ENCODE peak calls at places on chromosomes 12 and 14, in five cellular contexts. One of them, this sample, is unnamed.

GRCh38 chr12:129984097-129984496 is 80.3 kb upstream of the TMEM132D start:
- DNase-seq in activated CD4-positive, alpha-beta T cell treated with anti-CD3 and anti-CD28 coated beads for 24 hours: no peak
- DNase-seq in psoas muscle: no peak
- DNase-seq in epithelial cell of esophagus: no peak
- DNase-seq in stomach: no peak
- DNase-seq in this sample: no peak

GRCh38 chr12:114316076-114316475 is 89.9 kb downstream of the TBX5 start:
- DNase-seq in activated CD4-positive, alpha-beta T cell treated with anti-CD3 and anti-CD28 coated beads for 24 hours: no peak
- DNase-seq in psoas muscle: no peak
- DNase-seq in epithelial cell of esophagus: peak
- DNase-seq in stomach: no peak
- DNase-seq in this sample: peak

GRCh38 chr12:93060666-93061413 is 131.7 kb upstream of the EEA1 start:
- DNase-seq in activated CD4-positive, alpha-beta T cell treated with anti-CD3 and anti-CD28 coated beads for 24 hours: no peak
- DNase-seq in psoas muscle: no peak
- DNase-seq in epithelial cell of esophagus: no peak
- DNase-seq in stomach: no peak
- DNase-seq in this sample: peak

GRCh38 chr12:15540469-15540872 is 218.2 kb downstream of the PTPRO start:
- DNase-seq in activated CD4-positive, alpha-beta T cell treated with anti-CD3 and anti-CD28 coated beads for 24 hours: no peak
- DNase-seq in psoas muscle: no peak
- DNase-seq in epithelial cell of esophagus: peak
- DNase-seq in stomach: no peak
- DNase-seq in this sample: no peak

GRCh38 chr14:36521598-36522345 is 1.7 kb upstream of the NKX2-1 start:
- DNase-seq in activated CD4-positive, alpha-beta T cell treated with anti-CD3 and anti-CD28 coated beads for 24 hours: no peak
- DNase-seq in psoas muscle: no peak
- DNase-seq in epithelial cell of esophagus: no peak
- DNase-seq in stomach: no peak
- DNase-seq in this sample: no peak

GRCh38 chr12:108804361-108804949 is 52.9 kb downstream of the SSH1 start:
- DNase-seq in activated CD4-positive, alpha-beta T cell treated with anti-CD3 and anti-CD28 coated beads for 24 hours: no peak
- DNase-seq in psoas muscle: peak
- DNase-seq in epithelial cell of esophagus: no peak
- DNase-seq in stomach: no peak
- DNase-seq in this sample: peak

GRCh38 chr12:10690906-10691305 is 17.1 kb upstream of the STYK1 start:
- DNase-seq in activated CD4-positive, alpha-beta T cell treated with anti-CD3 and anti-CD28 coated beads for 24 hours: no peak
- DNase-seq in psoas muscle: no peak
- DNase-seq in epithelial cell of esophagus: no peak
- DNase-seq in stomach: no peak
- DNase-seq in this sample: no peak

GRCh38 chr12:29149691-29150382 is 759 bp downstream of the FAR2 start:
- DNase-seq in activated CD4-positive, alpha-beta T cell treated with anti-CD3 and anti-CD28 coated beads for 24 hours: no peak
- DNase-seq in psoas muscle: peak
- DNase-seq in epithelial cell of esophagus: no peak
- DNase-seq in stomach: no peak
- DNase-seq in this sample: no peak

GRCh38 chr12:46371718-46372130 is 849 bp downstream of the SLC38A2 start:
- DNase-seq in activated CD4-positive, alpha-beta T cell treated with anti-CD3 and anti-CD28 coated beads for 24 hours: peak
- DNase-seq in psoas muscle: peak
- DNase-seq in epithelial cell of esophagus: no peak
- DNase-seq in stomach: peak
- DNase-seq in this sample: peak

GRCh38 chr12:98838282-98838681 is 193.2 kb downstream of the APAF1 start:
- DNase-seq in activated CD4-positive, alpha-beta T cell treated with anti-CD3 and anti-CD28 coated beads for 24 hours: no peak
- DNase-seq in psoas muscle: no peak
- DNase-seq in epithelial cell of esophagus: peak
- DNase-seq in stomach: no peak
- DNase-seq in this sample: no peak

GRCh38 chr12:62006076-62006732 is 254.0 kb upstream of the USP15 start:
- DNase-seq in activated CD4-positive, alpha-beta T cell treated with anti-CD3 and anti-CD28 coated beads for 24 hours: no peak
- DNase-seq in psoas muscle: no peak
- DNase-seq in epithelial cell of esophagus: peak
- DNase-seq in stomach: no peak
- DNase-seq in this sample: no peak

GRCh38 chr12:66065146-66065545 is 65.4 kb downstream of the LLPH start:
- DNase-seq in activated CD4-positive, alpha-beta T cell treated with anti-CD3 and anti-CD28 coated beads for 24 hours: no peak
- DNase-seq in psoas muscle: no peak
- DNase-seq in epithelial cell of esophagus: no peak
- DNase-seq in stomach: no peak
- DNase-seq in this sample: no peak

GRCh38 chr14:95222870-95223398 is 65.6 kb upstream of the DICER1 start:
- DNase-seq in activated CD4-positive, alpha-beta T cell treated with anti-CD3 and anti-CD28 coated beads for 24 hours: no peak
- DNase-seq in psoas muscle: no peak
- DNase-seq in epithelial cell of esophagus: peak
- DNase-seq in stomach: no peak
- DNase-seq in this sample: no peak

GRCh38 chr14:68404652-68405183 is 388.1 kb downstream of the ZFP36L1 start:
- DNase-seq in activated CD4-positive, alpha-beta T cell treated with anti-CD3 and anti-CD28 coated beads for 24 hours: no peak
- DNase-seq in psoas muscle: no peak
- DNase-seq in epithelial cell of esophagus: peak
- DNase-seq in stomach: no peak
- DNase-seq in this sample: no peak

GRCh38 chr14:77469539-77469938 is 11.6 kb downstream of the AHSA1 start:
- DNase-seq in activated CD4-positive, alpha-beta T cell treated with anti-CD3 and anti-CD28 coated beads for 24 hours: no peak
- DNase-seq in psoas muscle: no peak
- DNase-seq in epithelial cell of esophagus: no peak
- DNase-seq in stomach: no peak
- DNase-seq in this sample: no peak

GRCh38 chr12:2374092-2374740 is 321.4 kb downstream of the CACNA1C start:
- DNase-seq in activated CD4-positive, alpha-beta T cell treated with anti-CD3 and anti-CD28 coated beads for 24 hours: no peak
- DNase-seq in psoas muscle: no peak
- DNase-seq in epithelial cell of esophagus: no peak
- DNase-seq in stomach: no peak
- DNase-seq in this sample: no peak

GRCh38 chr12:117440384-117440783 is 79.0 kb upstream of the NOS1 start:
- DNase-seq in activated CD4-positive, alpha-beta T cell treated with anti-CD3 and anti-CD28 coated beads for 24 hours: no peak
- DNase-seq in psoas muscle: no peak
- DNase-seq in epithelial cell of esophagus: no peak
- DNase-seq in stomach: no peak
- DNase-seq in this sample: no peak

GRCh38 chr12:66288121-66288520 is 14.2 kb upstream of the HELB start:
- DNase-seq in activated CD4-positive, alpha-beta T cell treated with anti-CD3 and anti-CD28 coated beads for 24 hours: no peak
- DNase-seq in psoas muscle: no peak
- DNase-seq in epithelial cell of esophagus: no peak
- DNase-seq in stomach: no peak
- DNase-seq in this sample: no peak

GRCh38 chr12:28027328-28027727 is 54.8 kb upstream of the PTHLH start:
- DNase-seq in activated CD4-positive, alpha-beta T cell treated with anti-CD3 and anti-CD28 coated beads for 24 hours: no peak
- DNase-seq in psoas muscle: no peak
- DNase-seq in epithelial cell of esophagus: no peak
- DNase-seq in stomach: no peak
- DNase-seq in this sample: no peak

GRCh38 chr12:52090291-52090690 is 10.8 kb downstream of the SMIM41 start:
- DNase-seq in activated CD4-positive, alpha-beta T cell treated with anti-CD3 and anti-CD28 coated beads for 24 hours: no peak
- DNase-seq in psoas muscle: no peak
- DNase-seq in epithelial cell of esophagus: no peak
- DNase-seq in stomach: no peak
- DNase-seq in this sample: no peak

GRCh38 chr12:5012337-5012736 is 31.3 kb upstream of the KCNA5 start:
- DNase-seq in activated CD4-positive, alpha-beta T cell treated with anti-CD3 and anti-CD28 coated beads for 24 hours: no peak
- DNase-seq in psoas muscle: peak
- DNase-seq in epithelial cell of esophagus: no peak
- DNase-seq in stomach: no peak
- DNase-seq in this sample: no peak

GRCh38 chr12:49823951-49824350 is 4.3 kb downstream of the NCKAP5L start:
- DNase-seq in activated CD4-positive, alpha-beta T cell treated with anti-CD3 and anti-CD28 coated beads for 24 hours: no peak
- DNase-seq in psoas muscle: no peak
- DNase-seq in epithelial cell of esophagus: no peak
- DNase-seq in stomach: no peak
- DNase-seq in this sample: no peak

GRCh38 chr12:104219908-104220404 is 4.4 kb downstream of the TXNRD1 start:
- DNase-seq in activated CD4-positive, alpha-beta T cell treated with anti-CD3 and anti-CD28 coated beads for 24 hours: peak
- DNase-seq in psoas muscle: no peak
- DNase-seq in epithelial cell of esophagus: peak
- DNase-seq in stomach: peak
- DNase-seq in this sample: no peak

GRCh38 chr12:24776856-24777255 is 172.0 kb downstream of the BCAT1 start:
- DNase-seq in activated CD4-positive, alpha-beta T cell treated with anti-CD3 and anti-CD28 coated beads for 24 hours: no peak
- DNase-seq in psoas muscle: no peak
- DNase-seq in epithelial cell of esophagus: no peak
- DNase-seq in stomach: no peak
- DNase-seq in this sample: no peak

GRCh38 chr12:108778053-108778452 is 46.7 kb upstream of the CORO1C start:
- DNase-seq in activated CD4-positive, alpha-beta T cell treated with anti-CD3 and anti-CD28 coated beads for 24 hours: no peak
- DNase-seq in psoas muscle: no peak
- DNase-seq in epithelial cell of esophagus: no peak
- DNase-seq in stomach: no peak
- DNase-seq in this sample: no peak

GRCh38 chr12:12327802-12328201 is 22.2 kb downstream of the MANSC1 start:
- DNase-seq in activated CD4-positive, alpha-beta T cell treated with anti-CD3 and anti-CD28 coated beads for 24 hours: no peak
- DNase-seq in psoas muscle: no peak
- DNase-seq in epithelial cell of esophagus: peak
- DNase-seq in stomach: no peak
- DNase-seq in this sample: no peak

GRCh38 chr12:2795291-2796186 is 769 bp downstream of the FKBP4 start:
- DNase-seq in activated CD4-positive, alpha-beta T cell treated with anti-CD3 and anti-CD28 coated beads for 24 hours: peak
- DNase-seq in psoas muscle: peak
- DNase-seq in epithelial cell of esophagus: peak
- DNase-seq in stomach: peak
- DNase-seq in this sample: peak

GRCh38 chr12:124389537-124390441 is 94.9 kb downstream of the RFLNA start:
- DNase-seq in activated CD4-positive, alpha-beta T cell treated with anti-CD3 and anti-CD28 coated beads for 24 hours: no peak
- DNase-seq in psoas muscle: no peak
- DNase-seq in epithelial cell of esophagus: no peak
- DNase-seq in stomach: no peak
- DNase-seq in this sample: no peak

This sample was measured in left cardiac atrium.